ENCODE peak calls at places on chromosomes 11 and 22, in five cellular contexts. C is IMR-90, M is K562, O is A549, L is GM12878. G is an unnamed sample.
A peak's percentile ranks its signal among the peaks of the same experiment; 100 is the strongest.

GRCh38 chr11:8338138-8338537 is 74.5 kb upstream of the LMO1 start:
- DNase-seq in C (peak; percentile 12), M (peak; percentile 81), O (peak; percentile 77), L (no peak), G (peak; percentile 94)

GRCh38 chr11:129658558-129658882 is 157.1 kb upstream of the TMEM45B start:
- DNase-seq in C (no peak), M (no peak), O (no peak), L (no peak), G (no peak)

GRCh38 chr11:6357222-6357621 is 33.1 kb upstream of the SMPD1 start:
- DNase-seq in C (peak; percentile 95), M (peak; percentile 35), O (no peak), L (no peak), G (no peak)

GRCh38 chr11:30960387-30960992 is 374.3 kb upstream of the MPPED2 start:
- DNase-seq in C (peak; percentile 47), M (no peak), O (peak; percentile 14), L (no peak), G (peak; percentile 30)

GRCh38 chr11:18669211-18669593 is 29.4 kb upstream of the TMEM86A start:
- DNase-seq in C (no peak), M (no peak), O (no peak), L (no peak), G (no peak)

GRCh38 chr11:32003335-32003734 is 87.5 kb upstream of the RCN1 start:
- DNase-seq in C (no peak), M (no peak), O (no peak), L (no peak), G (no peak)

GRCh38 chr22:46075764-46076531 is 74.4 kb upstream of the PPARA start:
- DNase-seq in C (no peak), M (no peak), O (no peak), L (no peak), G (no peak)

GRCh38 chr11:46159694-46160093 is 38.4 kb upstream of the PHF21A start:
- DNase-seq in C (no peak), M (no peak), O (no peak), L (no peak), G (no peak)

GRCh38 chr11:7973011-7973410 is 7.8 kb upstream of the NLRP10 start:
- DNase-seq in C (no peak), M (no peak), O (no peak), L (no peak), G (no peak)

GRCh38 chr11:45847908-45848316 is 637 bp downstream of the CRY2 start:
- DNase-seq in C (peak; percentile 64), M (peak; percentile 64), O (peak; percentile 56), L (no peak), G (peak; percentile 52)

GRCh38 chr11:1868056-1868635 is 15.3 kb downstream of the LSP1 start:
- DNase-seq in C (no peak), M (no peak), O (no peak), L (no peak), G (no peak)

GRCh38 chr22:37203354-37204044 is 8.8 kb downstream of the SSTR3 start:
- DNase-seq in C (no peak), M (peak; percentile 50), O (no peak), L (no peak), G (no peak)
- TF ChIP-seq RCOR1 in C (no peak), M (no peak), O (no peak), L (no peak), G (no peak)

DNA sequence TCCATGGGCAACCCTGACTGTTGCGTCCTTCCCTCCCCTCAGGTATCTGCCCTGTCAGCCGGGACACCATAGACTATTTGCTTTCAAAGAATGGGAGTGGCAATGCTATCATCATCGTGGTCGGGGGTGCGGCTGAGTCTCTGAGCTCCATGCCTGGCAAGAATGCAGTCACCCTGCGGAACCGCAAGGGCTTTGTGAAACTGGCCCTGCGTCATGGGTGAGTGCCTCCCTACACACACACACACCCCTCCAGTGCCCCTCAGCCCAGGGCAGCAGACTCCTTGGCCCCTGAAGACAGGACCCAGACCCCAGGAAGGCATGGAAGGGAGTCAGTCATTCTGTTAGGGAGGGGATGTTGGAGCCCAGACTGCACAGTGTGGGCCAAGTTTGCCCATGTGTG is 17.9 kb upstream of the UVRAG start:
- DNase-seq in C (no peak), M (no peak), O (no peak), L (no peak), G (no peak)
- TF ChIP-seq RCOR1 in C (no peak), M (no peak), O (no peak), L (no peak), G (no peak)

DNA sequence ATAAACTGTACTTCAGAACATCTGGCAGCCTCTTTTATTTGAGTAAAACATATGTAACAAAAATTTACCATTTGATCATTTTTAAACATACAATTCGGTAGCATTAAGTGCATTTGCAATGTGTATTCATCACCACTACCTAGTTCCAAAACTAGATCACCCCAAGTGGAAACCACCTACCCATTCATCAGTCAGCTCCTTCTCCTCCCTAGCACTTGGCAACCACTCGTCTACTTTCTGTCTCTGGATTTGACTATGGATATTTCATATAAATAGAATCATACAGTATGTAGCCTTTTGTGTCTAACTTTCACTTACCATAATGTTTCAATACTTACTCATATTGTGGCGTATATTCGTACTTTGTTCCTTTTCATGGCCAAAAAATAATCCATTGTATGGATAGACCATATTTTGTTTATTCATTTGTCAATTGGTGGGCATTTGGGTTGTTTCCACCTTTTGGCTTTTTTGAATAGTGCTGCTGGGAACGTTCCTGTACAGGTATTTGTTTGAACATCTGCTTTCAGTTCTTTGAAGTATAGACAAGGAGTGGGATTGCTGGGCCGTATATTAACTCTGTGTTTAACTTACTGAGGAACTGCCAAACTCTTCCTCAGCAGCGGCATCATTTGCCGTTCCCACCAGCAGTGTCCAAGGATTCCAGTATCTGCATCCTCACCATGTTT is 27.2 kb upstream of the ADORA2A start:
- DNase-seq in C (no peak), M (no peak), O (no peak), L (peak; percentile 33), G (no peak)
- TF ChIP-seq RCOR1 in C (no peak), M (no peak), O (no peak), L (no peak), G (no peak)

GRCh38 chr11:110130642-110131238 is 37.5 kb downstream of the ZC3H12C start:
- DNase-seq in C (peak; percentile 67), M (no peak), O (no peak), L (no peak), G (peak; percentile 49)
- TF ChIP-seq RCOR1 in C (no peak), M (no peak), O (no peak), L (no peak), G (no peak)

DNA sequence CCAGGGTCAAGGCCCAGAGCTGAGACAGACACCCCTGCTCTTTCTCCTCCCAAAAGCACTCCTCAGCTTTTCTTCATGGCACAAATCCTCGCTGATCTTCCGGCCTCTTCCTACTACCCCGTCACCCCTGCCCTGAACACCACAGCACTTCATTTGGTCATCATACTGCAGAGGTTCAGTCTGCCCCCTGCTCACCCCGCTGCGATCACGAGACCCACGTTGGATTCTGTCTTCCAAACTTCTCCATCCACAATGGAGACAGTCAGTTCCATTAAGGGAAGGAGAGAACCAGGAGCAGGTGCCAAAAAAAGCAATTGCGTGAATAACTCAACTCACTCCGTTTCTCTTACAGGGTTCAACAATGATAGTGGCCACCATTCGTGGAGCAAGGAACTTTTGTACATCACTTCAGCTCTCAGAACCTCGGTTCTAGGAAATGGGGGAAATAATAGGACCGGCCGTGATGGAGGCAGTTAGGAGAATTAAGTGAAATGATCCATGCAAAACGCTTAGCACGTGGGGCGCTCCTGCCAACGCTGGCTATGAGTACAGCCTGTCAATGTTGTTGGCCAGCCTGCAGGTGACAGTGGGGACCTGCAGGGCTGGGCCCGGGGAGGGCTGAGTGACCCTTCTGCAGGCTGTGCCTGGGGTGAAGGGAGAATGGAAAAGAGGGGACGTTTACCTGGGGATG is 45.9 kb downstream of the MN1 start:
- DNase-seq in C (no peak), M (no peak), O (no peak), L (no peak), G (no peak)
- TF ChIP-seq RCOR1 in C (no peak), M (no peak), O (no peak), L (no peak), G (no peak)

GRCh38 chr22:25193548-25193947 is 6.1 kb upstream of the CRYBB3 start:
- DNase-seq in C (no peak), M (peak; percentile 33), O (no peak), L (no peak), G (no peak)
- TF ChIP-seq RCOR1 in C (no peak), M (no peak), O (no peak), L (no peak), G (no peak)

G was measured in SK-N-SH.